ENCODE peak calls at places on chromosomes 3 and 15, in ten cellular contexts. C is RWPE1; J is GM12892; A is fibroblast of the conjunctiva; Q is NCI-H345; S is nucleus accumbens; O is stimulated activated naive B cell treated with anti-CD40 and anti-IgM and Interleukin-4, amounts not matched to agents 10 μg/mL and 1 μg/mL and 100 μg/mL, for 72 hours; V is cerebellar cortex; G is aorta; Z is iris pigment epithelial cell. K is an unnamed sample.

GRCh38 chr15:89195836-89196235 is 25.5 kb downstream of the RLBP1 start:
- DNase-seq in G (peak; percentile 55), S (no peak), O (no peak), Q (no peak), J (no peak), A (peak; percentile 9), V (no peak), C (no peak), Z (no peak), K (peak; percentile 91)

GRCh38 chr15:85633859-85634258 is 160.9 kb downstream of the KLHL25 start:
- DNase-seq in A (no peak), C (no peak), Z (no peak), S (no peak), Q (no peak), V (no peak), J (no peak), G (no peak), O (no peak), K (no peak)

GRCh38 chr3:61562810-61563613 is 1.6 kb downstream of the PTPRG start:
- DNase-seq in V (peak; percentile 35), G (peak; percentile 50), J (peak; percentile 13), A (no peak), Z (peak; percentile 55), C (peak; percentile 17), S (peak; percentile 19), O (no peak), Q (peak; percentile 7), K (peak; percentile 66)

GRCh38 chr15:75397494-75397893 is 29.1 kb upstream of the MAN2C1 start:
- DNase-seq in S (no peak), A (no peak), Z (peak; percentile 49), G (no peak), O (no peak), V (no peak), J (no peak), C (no peak), Q (no peak), K (peak; percentile 64)

GRCh38 chr3:60788185-60788584 is 463.1 kb downstream of the FHIT start:
- DNase-seq in O (no peak), Q (no peak), G (no peak), V (no peak), J (no peak), A (no peak), S (no peak), C (no peak), Z (no peak), K (no peak)

GRCh38 chr3:73664389-73664788 is 39.6 kb upstream of the PDZRN3 start:
- DNase-seq in V (no peak), G (no peak), Z (no peak), J (no peak), C (no peak), A (no peak), Q (no peak), O (no peak), S (no peak), K (no peak)

GRCh38 chr3:94317054-94317453 is 254.2 kb downstream of the NSUN3 start:
- DNase-seq in Z (no peak), C (no peak), J (no peak), Q (no peak), O (no peak), G (no peak), S (no peak), A (no peak), V (no peak), K (no peak)

GRCh38 chr3:129412542-129413198 is 15.8 kb downstream of the EFCAB12 start:
- DNase-seq in Z (peak; percentile 89), C (no peak), A (no peak), J (no peak), S (no peak), O (no peak), V (no peak), Q (no peak), G (no peak), K (no peak)

GRCh38 chr15:25616471-25616870 is 177.6 kb upstream of the UBE3A start:
- DNase-seq in V (no peak), J (no peak), Z (no peak), O (no peak), C (no peak), A (no peak), S (no peak), G (no peak), Q (no peak), K (peak; percentile 59)

GRCh38 chr3:48416091-48416505 is 13.8 kb downstream of the PLXNB1 start:
- DNase-seq in A (no peak), G (peak; percentile 35), Q (no peak), O (no peak), Z (no peak), S (no peak), C (no peak), J (no peak), V (no peak), K (no peak)

GRCh38 chr3:188330138-188330537 is 176.2 kb downstream of the LPP start:
- DNase-seq in O (no peak), V (no peak), Q (no peak), G (no peak), S (no peak), J (no peak), Z (no peak), A (no peak), C (no peak), K (no peak)

GRCh38 chr15:80480171-80480811 is 76.1 kb downstream of the ARNT2 start:
- DNase-seq in J (no peak), A (no peak), Z (no peak), O (no peak), G (peak; percentile 52), S (no peak), C (no peak), Q (no peak), V (peak; percentile 56), K (peak; percentile 59)

GRCh38 chr3:111968319-111969059 is 10.3 kb upstream of the ABHD10 start:
- DNase-seq in O (no peak), A (no peak), V (no peak), G (no peak), Z (no peak), Q (no peak), C (no peak), S (no peak), J (no peak), K (peak; percentile 18)

GRCh38 chr15:29268706-29269484 is 727 bp downstream of the NSMCE3 start:
- DNase-seq in C (no peak), S (peak; percentile 66), J (peak; percentile 8), A (no peak), Z (peak; percentile 30), G (peak; percentile 49), V (peak; percentile 46), O (no peak), Q (no peak), K (peak; percentile 73)

GRCh38 chr3:66162766-66163165 is 58.0 kb upstream of the SLC25A26 start:
- DNase-seq in G (no peak), Z (no peak), C (no peak), V (no peak), S (no peak), O (no peak), J (no peak), A (no peak), Q (no peak), K (no peak)

GRCh38 chr3:46065294-46065705 is 38.0 kb upstream of the XCR1 start:
- DNase-seq in Z (peak; percentile 36), G (no peak), Q (peak; percentile 77), A (no peak), J (no peak), C (peak; percentile 14), S (no peak), O (peak; percentile 54), V (no peak), K (no peak)

GRCh38 chr3:187430576-187430975 is 62.4 kb downstream of the RTP4 start:
- DNase-seq in V (no peak), J (no peak), S (no peak), Z (no peak), A (no peak), C (no peak), G (no peak), Q (no peak), O (no peak), K (no peak)

GRCh38 chr15:40238927-40239591 is at the start of gene PAK6:
- DNase-seq in Q (peak; percentile 37), O (no peak), S (peak; percentile 79), G (peak; percentile 66), C (peak; percentile 97), V (peak; percentile 49), A (no peak), J (no peak), Z (peak; percentile 57), K (peak; percentile 90)

GRCh38 chr3:73080201-73080966 is 18.9 kb downstream of the EBLN2 start:
- DNase-seq in S (no peak), C (no peak), V (no peak), Q (no peak), O (no peak), G (no peak), A (no peak), J (no peak), Z (no peak), K (no peak)